ENCODE peak calls at places on chromosome 21, in five cellular contexts. O is fibroblast of pulmonary artery, I is AG10803, X is NCI-H2107, Y is KG1. M is an unnamed sample.

GRCh38 chr21:42195378-42196031 is 23.4 kb upstream of the ABCG1 start:
- DNase-seq in O (peak), Y (no peak), X (no peak), I (peak), M (no peak)

GRCh38 chr21:44845418-44846200 is 27.7 kb upstream of the SUMO3 start:
- DNase-seq in O (peak), Y (no peak), X (no peak), I (peak), M (peak)

GRCh38 chr21:44989538-44989888 is 49.7 kb downstream of the SLX9 start:
- DNase-seq in O (peak), I (peak), Y (no peak), X (no peak), M (no peak)

GRCh38 chr21:28142692-28143091 is 850.0 kb downstream of the LTN1 start:
- DNase-seq in Y (no peak), O (peak), I (peak), X (no peak), M (no peak)

GRCh38 chr21:44697811-44698734 is 1.1 kb downstream of the KRTAP10-12 start:
- DNase-seq in Y (no peak), I (no peak), X (no peak), O (no peak), M (no peak)

GRCh38 chr21:33865176-33865575 is 50.4 kb downstream of the ATP5PO start:
- DNase-seq in Y (no peak), O (no peak), X (no peak), I (no peak), M (no peak)

GRCh38 chr21:45039309-45040113 is 34.9 kb upstream of the ADARB1 start:
- DNase-seq in O (no peak), I (no peak), X (no peak), Y (no peak), M (no peak)

GRCh38 chr21:36359185-36359584 is 26.0 kb upstream of the CHAF1B start:
- DNase-seq in I (no peak), X (no peak), O (no peak), Y (no peak), M (no peak)

GRCh38 chr21:33256019-33256418 is 10.1 kb upstream of the IL10RB start:
- DNase-seq in Y (no peak), X (no peak), I (no peak), O (no peak), M (no peak)

GRCh38 chr21:45413922-45414321 is 9.0 kb downstream of the COL18A1 start:
- DNase-seq in I (no peak), X (no peak), O (no peak), Y (no peak), M (no peak)

GRCh38 chr21:42056996-42057689 is 14.0 kb upstream of the UMODL1 start:
- DNase-seq in X (peak), Y (no peak), I (peak), O (peak), M (no peak)

GRCh38 chr21:16192900-16193299 is 463.1 kb downstream of the USP25 start:
- DNase-seq in O (peak), X (no peak), I (peak), Y (no peak), M (no peak)

GRCh38 chr21:28773036-28773435 is 219.6 kb downstream of the LTN1 start:
- DNase-seq in I (peak), X (no peak), Y (no peak), O (no peak), M (no peak)

GRCh38 chr21:42534901-42535378 is 21.3 kb downstream of the SLC37A1 start:
- DNase-seq in I (no peak), O (no peak), Y (no peak), X (no peak), M (no peak)

GRCh38 chr21:41726970-41727783 is 39.7 kb downstream of the RIPK4 start:
- DNase-seq in O (peak), Y (no peak), X (no peak), I (peak), M (no peak)

GRCh38 chr21:25373126-25374082 is 233.9 kb downstream of the MRPL39 start:
- DNase-seq in O (no peak), X (no peak), Y (no peak), I (peak), M (no peak)

GRCh38 chr21:33266784-33267135 is 593 bp downstream of the IL10RB start:
- DNase-seq in I (no peak), Y (no peak), X (no peak), O (no peak), M (peak)

GRCh38 chr21:26405735-26406361 is 167.2 kb downstream of the CYYR1 start:
- DNase-seq in X (no peak), O (peak), I (peak), Y (no peak), M (no peak)

GRCh38 chr21:36310016-36310415 is 10.0 kb upstream of the MORC3 start:
- DNase-seq in X (no peak), I (no peak), O (no peak), Y (no peak), M (no peak)

GRCh38 chr21:16193758-16194606 is 464.2 kb downstream of the USP25 start:
- DNase-seq in O (peak), I (peak), X (no peak), Y (peak), M (peak)

GRCh38 chr21:18893411-18893810 is 489.8 kb upstream of the TMPRSS15 start:
- DNase-seq in I (no peak), Y (no peak), X (no peak), O (no peak), M (no peak)

GRCh38 chr21:38170705-38171682 is 85.8 kb upstream of the KCNJ15 start:
- DNase-seq in I (no peak), X (no peak), O (peak), Y (no peak), M (no peak)

GRCh38 chr21:35658242-35658641 is 402.1 kb downstream of the SETD4 start:
- DNase-seq in O (peak), Y (peak), I (peak), X (no peak), M (no peak)

GRCh38 chr21:39776589-39776988 is 31.6 kb downstream of the IGSF5 start:
- DNase-seq in Y (no peak), X (no peak), I (peak), O (peak), M (no peak)

GRCh38 chr21:33109574-33110339 is 39.8 kb downstream of the OLIG1 start:
- DNase-seq in Y (no peak), O (no peak), X (no peak), I (no peak), M (no peak)

GRCh38 chr21:29148535-29148934 is 18.1 kb downstream of the MAP3K7CL start:
- DNase-seq in X (no peak), I (peak), Y (no peak), O (no peak), M (no peak)